ENCODE peak calls at places on chromosomes 11 and 22, in seven cellular contexts. J is CD8-positive, alpha-beta memory T cell; P is fibroblast of the aortic adventitia; V is frontal cortex; S is activated CD4-positive, alpha-beta T cell treated with anti-CD3 and anti-CD28 coated beads for 24 hours; Q is CD14-positive monocyte; Z is PC-9. O is an unnamed sample.

GRCh38 chr11:25252854-25253253 is 756.0 kb downstream of the LUZP2 start:
- DNase-seq in J (no peak), S (no peak), P (no peak), V (no peak), Q (no peak), Z (no peak), O (no peak)

GRCh38 chr11:9479899-9480298 is 19.1 kb downstream of the ZNF143 start:
- DNase-seq in P (no peak), S (no peak), J (no peak), V (no peak), Q (no peak), Z (no peak), O (no peak)

GRCh38 chr11:76686261-76687079 is 15.9 kb upstream of the LRRC32 start:
- DNase-seq in Z (no peak), V (no peak), S (no peak), Q (no peak), P (no peak), J (no peak), O (no peak)

GRCh38 chr11:12213920-12214319 is 103.5 kb downstream of the MICAL2 start:
- DNase-seq in P (peak), J (no peak), Z (no peak), S (no peak), Q (no peak), V (no peak), O (no peak)

GRCh38 chr11:85723088-85723487 is 37.1 kb upstream of the CCDC89 start:
- DNase-seq in S (no peak), J (no peak), Z (peak), P (no peak), Q (no peak), V (no peak), O (no peak)

GRCh38 chr11:5818245-5818865 is 9.6 kb downstream of the OR52N2 start:
- DNase-seq in V (no peak), P (no peak), J (no peak), Q (no peak), S (no peak), Z (no peak), O (no peak)

GRCh38 chr22:26658671-26659478 is 1.5 kb downstream of the MIAT start:
- DNase-seq in S (peak), P (peak), Q (peak), Z (peak), J (peak), V (peak), O (peak)

GRCh38 chr22:44145544-44145943 is 35.2 kb upstream of the PARVG start:
- DNase-seq in P (no peak), Q (no peak), S (no peak), Z (no peak), J (no peak), V (no peak), O (no peak)

GRCh38 chr11:132898021-132898420 is 634.3 kb downstream of the OPCML start:
- DNase-seq in Z (no peak), S (no peak), P (no peak), J (no peak), Q (no peak), V (no peak), O (no peak)

GRCh38 chr11:8790964-8791363 is 108.4 kb downstream of the RPL27A start:
- DNase-seq in P (no peak), S (no peak), J (no peak), Q (no peak), V (no peak), Z (no peak), O (no peak)

GRCh38 chr11:70372076-70372475 is 26.3 kb upstream of the CTTN start:
- DNase-seq in Q (no peak), V (no peak), J (no peak), Z (no peak), P (no peak), S (no peak), O (no peak)

GRCh38 chr11:116211166-116211565 is 561.6 kb downstream of the BUD13 start:
- DNase-seq in P (no peak), V (no peak), Q (no peak), Z (no peak), S (no peak), J (no peak), O (no peak)

GRCh38 chr11:105236631-105237030 is 97.1 kb upstream of the CARD18 start:
- DNase-seq in Z (no peak), J (no peak), S (no peak), V (no peak), Q (no peak), P (peak), O (no peak)